ENCODE peak calls at places on chromosomes 16 and 17, in six cellular contexts. F is prostate gland, V is GM23338, U is GM12878, Z is sigmoid colon, R is transverse colon. D is an unnamed sample.

GRCh38 chr16:63037761-63038562 is 1001.7 kb upstream of the CDH8 start:
- DNase-seq in F (no peak), V (no peak), U (no peak), Z (no peak), R (no peak), D (no peak)

GRCh38 chr17:5592382-5592781 is 8.1 kb upstream of the NLRP1 start:
- DNase-seq in F (no peak), V (peak; percentile 84), U (no peak), Z (no peak), R (no peak), D (no peak)

GRCh38 chr16:71927383-71927782 is 32.1 kb downstream of the IST1 start:
- DNase-seq in F (peak; percentile 42), V (no peak), U (no peak), Z (peak; percentile 86), R (peak; percentile 81), D (no peak)

GRCh38 chr17:66357037-66357436 is 54.6 kb downstream of the PRKCA start:
- DNase-seq in F (no peak), V (no peak), U (no peak), Z (no peak), R (no peak), D (no peak)

GRCh38 chr16:26078971-26079370 is 387.2 kb downstream of the HS3ST4 start:
- DNase-seq in F (no peak), V (no peak), U (no peak), Z (no peak), R (no peak), D (no peak)

GRCh38 chr16:19177111-19177747 is 9.2 kb downstream of the SYT17 start:
- DNase-seq in F (no peak), V (peak; percentile 31), U (no peak), Z (no peak), R (no peak), D (no peak)

GRCh38 chr17:75006653-75007052 is 5.8 kb upstream of the MRPL58 start:
- DNase-seq in F (no peak), V (no peak), U (no peak), Z (no peak), R (no peak), D (no peak)

GRCh38 chr16:88931936-88932335 is 45.1 kb downstream of the CBFA2T3 start:
- DNase-seq in F (no peak), V (no peak), U (no peak), Z (no peak), R (no peak), D (no peak)

GRCh38 chr16:83794874-83795273 is 12.9 kb upstream of the HSBP1 start:
- DNase-seq in F (no peak), V (no peak), U (no peak), Z (no peak), R (no peak), D (no peak)

GRCh38 chr16:15807603-15808009 is 49.2 kb downstream of the MYH11 start:
- DNase-seq in F (no peak), V (peak; percentile 24), U (no peak), Z (peak; percentile 88), R (peak; percentile 17), D (no peak)
- TF ChIP-seq POLR2AphosphoS5 in F (no peak), V (no peak), U (no peak), Z (peak; percentile 39), R (no peak), D (no peak)

GRCh38 chr17:44536090-44536960 is 21.0 kb upstream of the FZD2 start:
- DNase-seq in F (no peak), V (peak; percentile 17), U (no peak), Z (no peak), R (no peak), D (no peak)
- TF ChIP-seq POLR2AphosphoS5 in F (no peak), V (no peak), U (no peak), Z (no peak), R (no peak), D (no peak)

DNA sequence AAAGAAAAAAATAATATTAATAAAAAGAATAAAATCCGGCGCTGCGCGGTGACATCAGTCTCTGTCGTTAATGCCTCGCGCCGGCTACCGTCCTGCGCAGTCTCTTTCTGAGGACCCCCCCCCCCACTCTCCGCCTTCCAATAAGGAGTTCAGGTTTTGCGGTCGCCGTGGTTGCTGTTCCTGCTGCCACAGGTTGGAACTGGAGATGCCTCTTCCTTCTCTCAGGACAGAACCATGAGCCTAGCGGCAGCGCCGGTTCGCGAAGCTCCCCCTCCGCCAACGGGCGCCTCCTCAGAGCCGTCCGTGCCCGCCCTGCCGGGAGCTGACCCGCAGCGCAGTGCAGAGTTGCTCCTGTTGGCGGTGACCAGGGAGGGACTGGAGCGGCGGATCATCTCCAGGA is 2093.4 kb downstream of the TP53TG3F start:
- DNase-seq in F (no peak), V (no peak), U (no peak), Z (no peak), R (no peak), D (no peak)
- TF ChIP-seq POLR2AphosphoS5 in F (no peak), V (no peak), U (no peak), Z (no peak), R (no peak), D (no peak)

GRCh38 chr16:2239231-2239675 is 3.0 kb downstream of the DNASE1L2 start:
- DNase-seq in F (no peak), V (no peak), U (no peak), Z (no peak), R (no peak), D (no peak)
- TF ChIP-seq POLR2AphosphoS5 in F (no peak), V (no peak), U (no peak), Z (no peak), R (no peak), D (no peak)

GRCh38 chr17:3894927-3895343 is 2.1 kb upstream of the CAMKK1 start:
- DNase-seq in F (peak; percentile 55), V (no peak), U (no peak), Z (no peak), R (peak; percentile 71), D (no peak)
- TF ChIP-seq POLR2AphosphoS5 in F (peak; percentile 65), V (no peak), U (no peak), Z (no peak), R (peak; percentile 71), D (no peak)

GRCh38 chr17:41895617-41896016 is 23.1 kb downstream of the ACLY start:
- DNase-seq in F (no peak), V (no peak), U (no peak), Z (peak; percentile 85), R (no peak), D (no peak)
- TF ChIP-seq POLR2AphosphoS5 in F (no peak), V (no peak), U (no peak), Z (peak; percentile 33), R (no peak), D (no peak)

GRCh38 chr17:73092518-73093135 is at the start of gene SLC39A11:
- DNase-seq in F (peak; percentile 87), V (peak; percentile 98), U (peak; percentile 67), Z (peak; percentile 96), R (peak; percentile 94), D (peak; percentile 87)
- TF ChIP-seq POLR2AphosphoS5 in F (peak; percentile 94), V (peak; percentile 66), U (peak; percentile 89), Z (peak; percentile 69), R (peak; percentile 67), D (peak; percentile 76)